ENCODE peak calls at places on chromosomes 4 and X, in seven cellular contexts. One of them, this sample, is unnamed.

GRCh38 chr4:17236686-17237085 is 275.2 kb downstream of the QDPR start:
- DNase-seq in HFFc6: peak; percentile 81
- DNase-seq in stimulated activated CD4-positive, alpha-beta T cell treated with anti-CD3 and anti-CD28 coated beads, Interleukin-12 subunit alpha, Interleukin-12 subunit beta, amount 100 ng/mL, for 48 hours: no peak
- DNase-seq in activated CD4-positive, alpha-beta T cell treated with anti-CD3 and anti-CD28 coated beads for 36 hours: no peak
- DNase-seq in ELF-1: no peak
- DNase-seq in astrocyte of the cerebellum: no peak
- DNase-seq in NT2/D1: no peak
- DNase-seq in this sample: no peak

GRCh38 chr4:39712819-39713607 is 15.1 kb downstream of the UBE2K start:
- DNase-seq in HFFc6: no peak
- DNase-seq in stimulated activated CD4-positive, alpha-beta T cell treated with anti-CD3 and anti-CD28 coated beads, Interleukin-12 subunit alpha, Interleukin-12 subunit beta, amount 100 ng/mL, for 48 hours: no peak
- DNase-seq in activated CD4-positive, alpha-beta T cell treated with anti-CD3 and anti-CD28 coated beads for 36 hours: no peak
- DNase-seq in ELF-1: no peak
- DNase-seq in astrocyte of the cerebellum: no peak
- DNase-seq in NT2/D1: no peak
- DNase-seq in this sample: no peak

GRCh38 chrX:119237526-119238035 is 1.5 kb downstream of the PGRMC1 start:
- DNase-seq in HFFc6: no peak
- DNase-seq in stimulated activated CD4-positive, alpha-beta T cell treated with anti-CD3 and anti-CD28 coated beads, Interleukin-12 subunit alpha, Interleukin-12 subunit beta, amount 100 ng/mL, for 48 hours: no peak
- DNase-seq in activated CD4-positive, alpha-beta T cell treated with anti-CD3 and anti-CD28 coated beads for 36 hours: no peak
- DNase-seq in ELF-1: peak; percentile 27
- DNase-seq in astrocyte of the cerebellum: no peak
- DNase-seq in NT2/D1: no peak
- DNase-seq in this sample: no peak

GRCh38 chrX:134849390-134849789 is 141.4 kb upstream of the SMIM10 start:
- DNase-seq in HFFc6: peak; percentile 31
- DNase-seq in stimulated activated CD4-positive, alpha-beta T cell treated with anti-CD3 and anti-CD28 coated beads, Interleukin-12 subunit alpha, Interleukin-12 subunit beta, amount 100 ng/mL, for 48 hours: no peak
- DNase-seq in activated CD4-positive, alpha-beta T cell treated with anti-CD3 and anti-CD28 coated beads for 36 hours: no peak
- DNase-seq in ELF-1: no peak
- DNase-seq in astrocyte of the cerebellum: no peak
- DNase-seq in NT2/D1: no peak
- DNase-seq in this sample: no peak

GRCh38 chr4:188110741-188111458 is 1.5 kb upstream of the TRIML2 start:
- DNase-seq in HFFc6: peak; percentile 4
- DNase-seq in stimulated activated CD4-positive, alpha-beta T cell treated with anti-CD3 and anti-CD28 coated beads, Interleukin-12 subunit alpha, Interleukin-12 subunit beta, amount 100 ng/mL, for 48 hours: no peak
- DNase-seq in activated CD4-positive, alpha-beta T cell treated with anti-CD3 and anti-CD28 coated beads for 36 hours: no peak
- DNase-seq in ELF-1: no peak
- DNase-seq in astrocyte of the cerebellum: no peak
- DNase-seq in NT2/D1: no peak
- DNase-seq in this sample: no peak

GRCh38 chr4:187922274-187922673 is 73.3 kb upstream of the ZFP42 start:
- DNase-seq in HFFc6: no peak
- DNase-seq in stimulated activated CD4-positive, alpha-beta T cell treated with anti-CD3 and anti-CD28 coated beads, Interleukin-12 subunit alpha, Interleukin-12 subunit beta, amount 100 ng/mL, for 48 hours: no peak
- DNase-seq in activated CD4-positive, alpha-beta T cell treated with anti-CD3 and anti-CD28 coated beads for 36 hours: no peak
- DNase-seq in ELF-1: no peak
- DNase-seq in astrocyte of the cerebellum: no peak
- DNase-seq in NT2/D1: no peak
- DNase-seq in this sample: no peak

GRCh38 chrX:7362111-7362510 is 214.2 kb upstream of the PUDP start:
- DNase-seq in HFFc6: no peak
- DNase-seq in stimulated activated CD4-positive, alpha-beta T cell treated with anti-CD3 and anti-CD28 coated beads, Interleukin-12 subunit alpha, Interleukin-12 subunit beta, amount 100 ng/mL, for 48 hours: no peak
- DNase-seq in activated CD4-positive, alpha-beta T cell treated with anti-CD3 and anti-CD28 coated beads for 36 hours: no peak
- DNase-seq in ELF-1: peak; percentile 50
- DNase-seq in astrocyte of the cerebellum: no peak
- DNase-seq in NT2/D1: no peak
- DNase-seq in this sample: no peak

GRCh38 chr4:16457944-16458343 is 231.7 kb upstream of the TAPT1 start:
- DNase-seq in HFFc6: peak; percentile 23
- DNase-seq in stimulated activated CD4-positive, alpha-beta T cell treated with anti-CD3 and anti-CD28 coated beads, Interleukin-12 subunit alpha, Interleukin-12 subunit beta, amount 100 ng/mL, for 48 hours: no peak
- DNase-seq in activated CD4-positive, alpha-beta T cell treated with anti-CD3 and anti-CD28 coated beads for 36 hours: no peak
- DNase-seq in ELF-1: no peak
- DNase-seq in astrocyte of the cerebellum: no peak
- DNase-seq in NT2/D1: no peak
- DNase-seq in this sample: no peak

GRCh38 chr4:56301181-56302076 is 85.9 kb downstream of the AASDH start:
- DNase-seq in HFFc6: peak; percentile 90
- DNase-seq in stimulated activated CD4-positive, alpha-beta T cell treated with anti-CD3 and anti-CD28 coated beads, Interleukin-12 subunit alpha, Interleukin-12 subunit beta, amount 100 ng/mL, for 48 hours: peak; percentile 64
- DNase-seq in activated CD4-positive, alpha-beta T cell treated with anti-CD3 and anti-CD28 coated beads for 36 hours: peak; percentile 79
- DNase-seq in ELF-1: peak; percentile 81
- DNase-seq in astrocyte of the cerebellum: peak; percentile 89
- DNase-seq in NT2/D1: peak; percentile 50
- DNase-seq in this sample: peak; percentile 84

GRCh38 chr4:22167201-22167600 is 218.6 kb upstream of the KCNIP4 start:
- DNase-seq in HFFc6: no peak
- DNase-seq in stimulated activated CD4-positive, alpha-beta T cell treated with anti-CD3 and anti-CD28 coated beads, Interleukin-12 subunit alpha, Interleukin-12 subunit beta, amount 100 ng/mL, for 48 hours: no peak
- DNase-seq in activated CD4-positive, alpha-beta T cell treated with anti-CD3 and anti-CD28 coated beads for 36 hours: no peak
- DNase-seq in ELF-1: no peak
- DNase-seq in astrocyte of the cerebellum: no peak
- DNase-seq in NT2/D1: no peak
- DNase-seq in this sample: no peak

GRCh38 chrX:154840856-154841255 is 6.4 kb upstream of the SMIM9 start:
- DNase-seq in HFFc6: peak; percentile 33
- DNase-seq in stimulated activated CD4-positive, alpha-beta T cell treated with anti-CD3 and anti-CD28 coated beads, Interleukin-12 subunit alpha, Interleukin-12 subunit beta, amount 100 ng/mL, for 48 hours: no peak
- DNase-seq in activated CD4-positive, alpha-beta T cell treated with anti-CD3 and anti-CD28 coated beads for 36 hours: peak; percentile 6
- DNase-seq in ELF-1: no peak
- DNase-seq in astrocyte of the cerebellum: peak; percentile 31
- DNase-seq in NT2/D1: no peak
- DNase-seq in this sample: peak; percentile 1

GRCh38 chrX:38862100-38862499 is 60.8 kb downstream of the MID1IP1 start:
- DNase-seq in HFFc6: no peak
- DNase-seq in stimulated activated CD4-positive, alpha-beta T cell treated with anti-CD3 and anti-CD28 coated beads, Interleukin-12 subunit alpha, Interleukin-12 subunit beta, amount 100 ng/mL, for 48 hours: no peak
- DNase-seq in activated CD4-positive, alpha-beta T cell treated with anti-CD3 and anti-CD28 coated beads for 36 hours: no peak
- DNase-seq in ELF-1: no peak
- DNase-seq in astrocyte of the cerebellum: no peak
- DNase-seq in NT2/D1: no peak
- DNase-seq in this sample: no peak

GRCh38 chr4:2252530-2252924 is 9.4 kb downstream of the MXD4 start:
- DNase-seq in HFFc6: no peak
- DNase-seq in stimulated activated CD4-positive, alpha-beta T cell treated with anti-CD3 and anti-CD28 coated beads, Interleukin-12 subunit alpha, Interleukin-12 subunit beta, amount 100 ng/mL, for 48 hours: no peak
- DNase-seq in activated CD4-positive, alpha-beta T cell treated with anti-CD3 and anti-CD28 coated beads for 36 hours: no peak
- DNase-seq in ELF-1: no peak
- DNase-seq in astrocyte of the cerebellum: no peak
- DNase-seq in NT2/D1: no peak
- DNase-seq in this sample: no peak

GRCh38 chr4:74044676-74045075 is 6.2 kb upstream of the CXCL3 start:
- DNase-seq in HFFc6: peak; percentile 40
- DNase-seq in stimulated activated CD4-positive, alpha-beta T cell treated with anti-CD3 and anti-CD28 coated beads, Interleukin-12 subunit alpha, Interleukin-12 subunit beta, amount 100 ng/mL, for 48 hours: no peak
- DNase-seq in activated CD4-positive, alpha-beta T cell treated with anti-CD3 and anti-CD28 coated beads for 36 hours: no peak
- DNase-seq in ELF-1: no peak
- DNase-seq in astrocyte of the cerebellum: no peak
- DNase-seq in NT2/D1: no peak
- DNase-seq in this sample: no peak

GRCh38 chrX:40478457-40479065 is 102.2 kb upstream of the ATP6AP2 start:
- DNase-seq in HFFc6: no peak
- DNase-seq in stimulated activated CD4-positive, alpha-beta T cell treated with anti-CD3 and anti-CD28 coated beads, Interleukin-12 subunit alpha, Interleukin-12 subunit beta, amount 100 ng/mL, for 48 hours: no peak
- DNase-seq in activated CD4-positive, alpha-beta T cell treated with anti-CD3 and anti-CD28 coated beads for 36 hours: no peak
- DNase-seq in ELF-1: no peak
- DNase-seq in astrocyte of the cerebellum: no peak
- DNase-seq in NT2/D1: no peak
- DNase-seq in this sample: no peak

GRCh38 chr4:143071351-143071750 is 113.4 kb upstream of the USP38 start:
- DNase-seq in HFFc6: no peak
- DNase-seq in stimulated activated CD4-positive, alpha-beta T cell treated with anti-CD3 and anti-CD28 coated beads, Interleukin-12 subunit alpha, Interleukin-12 subunit beta, amount 100 ng/mL, for 48 hours: no peak
- DNase-seq in activated CD4-positive, alpha-beta T cell treated with anti-CD3 and anti-CD28 coated beads for 36 hours: no peak
- DNase-seq in ELF-1: peak; percentile 87
- DNase-seq in astrocyte of the cerebellum: no peak
- DNase-seq in NT2/D1: no peak
- DNase-seq in this sample: no peak

GRCh38 chrX:118807151-118808017 is 16.2 kb upstream of the ZCCHC12 start:
- DNase-seq in HFFc6: peak; percentile 17
- DNase-seq in stimulated activated CD4-positive, alpha-beta T cell treated with anti-CD3 and anti-CD28 coated beads, Interleukin-12 subunit alpha, Interleukin-12 subunit beta, amount 100 ng/mL, for 48 hours: peak; percentile 21
- DNase-seq in activated CD4-positive, alpha-beta T cell treated with anti-CD3 and anti-CD28 coated beads for 36 hours: peak; percentile 61
- DNase-seq in ELF-1: peak; percentile 51
- DNase-seq in astrocyte of the cerebellum: peak; percentile 12
- DNase-seq in NT2/D1: peak; percentile 52
- DNase-seq in this sample: peak; percentile 24

GRCh38 chrX:113369056-113369455 is 528.4 kb upstream of the AMOT start:
- DNase-seq in HFFc6: no peak
- DNase-seq in stimulated activated CD4-positive, alpha-beta T cell treated with anti-CD3 and anti-CD28 coated beads, Interleukin-12 subunit alpha, Interleukin-12 subunit beta, amount 100 ng/mL, for 48 hours: no peak
- DNase-seq in activated CD4-positive, alpha-beta T cell treated with anti-CD3 and anti-CD28 coated beads for 36 hours: no peak
- DNase-seq in ELF-1: no peak
- DNase-seq in astrocyte of the cerebellum: no peak
- DNase-seq in NT2/D1: no peak
- DNase-seq in this sample: no peak

GRCh38 chr4:22869235-22869634 is 176.5 kb downstream of the GBA3 start:
- DNase-seq in HFFc6: no peak
- DNase-seq in stimulated activated CD4-positive, alpha-beta T cell treated with anti-CD3 and anti-CD28 coated beads, Interleukin-12 subunit alpha, Interleukin-12 subunit beta, amount 100 ng/mL, for 48 hours: no peak
- DNase-seq in activated CD4-positive, alpha-beta T cell treated with anti-CD3 and anti-CD28 coated beads for 36 hours: no peak
- DNase-seq in ELF-1: peak; percentile 1
- DNase-seq in astrocyte of the cerebellum: no peak
- DNase-seq in NT2/D1: no peak
- DNase-seq in this sample: no peak

GRCh38 chrX:17792842-17793241 is 55.5 kb downstream of the SCML1 start:
- DNase-seq in HFFc6: no peak
- DNase-seq in stimulated activated CD4-positive, alpha-beta T cell treated with anti-CD3 and anti-CD28 coated beads, Interleukin-12 subunit alpha, Interleukin-12 subunit beta, amount 100 ng/mL, for 48 hours: no peak
- DNase-seq in activated CD4-positive, alpha-beta T cell treated with anti-CD3 and anti-CD28 coated beads for 36 hours: no peak
- DNase-seq in ELF-1: no peak
- DNase-seq in astrocyte of the cerebellum: no peak
- DNase-seq in NT2/D1: no peak
- DNase-seq in this sample: no peak

GRCh38 chr4:102438873-102439614 is 62.1 kb upstream of the NFKB1 start:
- DNase-seq in HFFc6: peak; percentile 94
- DNase-seq in stimulated activated CD4-positive, alpha-beta T cell treated with anti-CD3 and anti-CD28 coated beads, Interleukin-12 subunit alpha, Interleukin-12 subunit beta, amount 100 ng/mL, for 48 hours: no peak
- DNase-seq in activated CD4-positive, alpha-beta T cell treated with anti-CD3 and anti-CD28 coated beads for 36 hours: no peak
- DNase-seq in ELF-1: no peak
- DNase-seq in astrocyte of the cerebellum: peak; percentile 87
- DNase-seq in NT2/D1: no peak
- DNase-seq in this sample: no peak

GRCh38 chr4:878796-879729 is 53.1 kb downstream of the GAK start:
- DNase-seq in HFFc6: no peak
- DNase-seq in stimulated activated CD4-positive, alpha-beta T cell treated with anti-CD3 and anti-CD28 coated beads, Interleukin-12 subunit alpha, Interleukin-12 subunit beta, amount 100 ng/mL, for 48 hours: peak; percentile 30
- DNase-seq in activated CD4-positive, alpha-beta T cell treated with anti-CD3 and anti-CD28 coated beads for 36 hours: peak; percentile 61
- DNase-seq in ELF-1: no peak
- DNase-seq in astrocyte of the cerebellum: no peak
- DNase-seq in NT2/D1: no peak
- DNase-seq in this sample: no peak

GRCh38 chr4:63556332-63556731 is 852.9 kb downstream of the TECRL start:
- DNase-seq in HFFc6: no peak
- DNase-seq in stimulated activated CD4-positive, alpha-beta T cell treated with anti-CD3 and anti-CD28 coated beads, Interleukin-12 subunit alpha, Interleukin-12 subunit beta, amount 100 ng/mL, for 48 hours: no peak
- DNase-seq in activated CD4-positive, alpha-beta T cell treated with anti-CD3 and anti-CD28 coated beads for 36 hours: no peak
- DNase-seq in ELF-1: no peak
- DNase-seq in astrocyte of the cerebellum: no peak
- DNase-seq in NT2/D1: no peak
- DNase-seq in this sample: no peak

GRCh38 chr4:1026115-1026514 is 14.7 kb downstream of the FGFRL1 start:
- DNase-seq in HFFc6: no peak
- DNase-seq in stimulated activated CD4-positive, alpha-beta T cell treated with anti-CD3 and anti-CD28 coated beads, Interleukin-12 subunit alpha, Interleukin-12 subunit beta, amount 100 ng/mL, for 48 hours: peak; percentile 49
- DNase-seq in activated CD4-positive, alpha-beta T cell treated with anti-CD3 and anti-CD28 coated beads for 36 hours: peak; percentile 79
- DNase-seq in ELF-1: no peak
- DNase-seq in astrocyte of the cerebellum: no peak
- DNase-seq in NT2/D1: no peak
- DNase-seq in this sample: no peak

GRCh38 chrX:17078031-17078730 is 131.7 kb downstream of the REPS2 start:
- DNase-seq in HFFc6: peak; percentile 55
- DNase-seq in stimulated activated CD4-positive, alpha-beta T cell treated with anti-CD3 and anti-CD28 coated beads, Interleukin-12 subunit alpha, Interleukin-12 subunit beta, amount 100 ng/mL, for 48 hours: no peak
- DNase-seq in activated CD4-positive, alpha-beta T cell treated with anti-CD3 and anti-CD28 coated beads for 36 hours: no peak
- DNase-seq in ELF-1: no peak
- DNase-seq in astrocyte of the cerebellum: peak; percentile 20
- DNase-seq in NT2/D1: no peak
- DNase-seq in this sample: no peak

This sample was measured in hippocampal formation.